ENCODE peak calls at places on chromosomes 4 and X, in eight cellular contexts. T, N, D, G, K, A, Y and Z are unnamed samples.

GRCh38 chr4:78227411-78228057 is 170.4 kb downstream of the FRAS1 start:
- DNase-seq in K (no peak), T (no peak), A (no peak), D (no peak), Y (no peak), G (no peak), N (no peak), Z (no peak)

GRCh38 chrX:98294310-98294709 is 1410.6 kb downstream of the RPA4 start:
- DNase-seq in N (no peak), Y (no peak), T (no peak), D (no peak), G (no peak), K (no peak), A (no peak), Z (no peak)

GRCh38 chr4:9764155-9764696 is 17.2 kb upstream of the DRD5 start:
- DNase-seq in D (no peak), A (no peak), G (no peak), T (no peak), K (no peak), N (no peak), Y (no peak), Z (no peak)

GRCh38 chrX:24190500-24191156 is 41.1 kb downstream of the ZFX start:
- DNase-seq in T (no peak), Y (peak), A (peak), N (peak), G (no peak), D (no peak), K (no peak), Z (no peak)

GRCh38 chr4:24646777-24647460 is 62.6 kb upstream of the DHX15 start:
- DNase-seq in G (no peak), A (no peak), K (no peak), D (no peak), T (no peak), N (no peak), Y (no peak), Z (no peak)

GRCh38 chr4:10383417-10383816 is 73.8 kb downstream of the ZNF518B start:
- DNase-seq in N (no peak), G (no peak), K (no peak), D (no peak), Y (no peak), A (no peak), T (no peak), Z (no peak)

GRCh38 chr4:169807934-169808333 is 50.2 kb upstream of the HPF1 start:
- DNase-seq in G (no peak), T (no peak), K (no peak), Y (no peak), D (no peak), A (no peak), N (no peak), Z (no peak)

GRCh38 chr4:87541956-87542709 is 13.0 kb upstream of the SPARCL1 start:
- DNase-seq in Y (no peak), N (no peak), K (no peak), A (peak), G (no peak), D (no peak), T (no peak), Z (no peak)

GRCh38 chr4:27217261-27217769 is 356.7 kb downstream of the STIM2 start:
- DNase-seq in K (no peak), N (no peak), T (no peak), D (no peak), Y (peak), A (no peak), G (no peak), Z (no peak)

GRCh38 chr4:81466841-81467671 is 4.7 kb downstream of the RASGEF1B start:
- DNase-seq in D (peak), K (peak), A (peak), G (peak), N (peak), T (peak), Y (peak), Z (no peak)

GRCh38 chr4:145840162-145840768 is 98.4 kb downstream of the ZNF827 start:
- DNase-seq in N (peak), K (peak), T (no peak), A (peak), D (no peak), Y (peak), G (peak), Z (no peak)

GRCh38 chr4:20253799-20254409 is 2.2 kb downstream of the SLIT2 start:
- DNase-seq in Y (peak), D (peak), T (peak), G (no peak), A (peak), K (no peak), N (no peak), Z (no peak)

GRCh38 chr4:145851516-145852201 is 87.0 kb downstream of the ZNF827 start:
- DNase-seq in T (no peak), N (no peak), D (no peak), A (no peak), Y (no peak), G (no peak), K (no peak), Z (no peak)

GRCh38 chrX:14897042-14897441 is 23.8 kb downstream of the MOSPD2 start:
- DNase-seq in G (no peak), Y (no peak), D (no peak), K (no peak), N (no peak), T (no peak), A (no peak), Z (no peak)

GRCh38 chr4:26566027-26566578 is 17.8 kb upstream of the TBC1D19 start:
- DNase-seq in N (no peak), A (no peak), G (no peak), Y (no peak), D (no peak), T (no peak), K (no peak), Z (no peak)

GRCh38 chr4:27007507-27007906 is 146.9 kb downstream of the STIM2 start:
- DNase-seq in T (no peak), D (no peak), Y (peak), N (no peak), A (no peak), K (no peak), G (no peak), Z (no peak)

GRCh38 chr4:113146876-113147358 is 97.5 kb downstream of the ANK2 start:
- DNase-seq in N (no peak), K (no peak), D (peak), Y (no peak), T (no peak), G (no peak), A (peak), Z (no peak)

GRCh38 chr4:107060388-107060787 is 24.3 kb upstream of the DKK2 start:
- DNase-seq in G (no peak), N (no peak), D (no peak), A (no peak), T (no peak), Y (no peak), K (no peak), Z (no peak)

GRCh38 chr4:111268769-111269414 is 646.0 kb upstream of the PITX2 start:
- DNase-seq in N (no peak), K (no peak), A (no peak), D (no peak), T (no peak), G (no peak), Y (peak), Z (no peak)

GRCh38 chrX:7515681-7516413 is 327.1 kb upstream of the VCX start:
- DNase-seq in Y (no peak), D (no peak), G (no peak), A (no peak), N (no peak), K (no peak), T (no peak), Z (no peak)

GRCh38 chr4:109879081-109879480 is 31.2 kb downstream of the LRIT3 start:
- DNase-seq in A (no peak), Y (no peak), G (no peak), D (no peak), N (no peak), K (no peak), T (no peak), Z (no peak)

GRCh38 chr4:150493846-150494245 is 88.1 kb upstream of the MAB21L2 start:
- DNase-seq in A (no peak), T (no peak), G (no peak), Y (no peak), K (no peak), N (no peak), D (no peak), Z (no peak)

GRCh38 chr4:78136109-78137081 is 79.3 kb downstream of the FRAS1 start:
- DNase-seq in A (no peak), G (no peak), Y (no peak), D (no peak), N (peak), K (no peak), T (no peak), Z (no peak)

GRCh38 chr4:186647821-186648220 is 75.8 kb downstream of the FAT1 start:
- DNase-seq in Y (no peak), G (no peak), D (no peak), A (no peak), K (no peak), N (no peak), T (no peak), Z (no peak)

GRCh38 chr4:186650401-186651180 is 73.1 kb downstream of the FAT1 start:
- DNase-seq in Y (no peak), G (no peak), K (no peak), A (no peak), T (no peak), D (no peak), N (no peak), Z (no peak)

GRCh38 chr4:186653973-186654372 is 69.7 kb downstream of the FAT1 start:
- DNase-seq in T (no peak), G (no peak), A (no peak), Y (no peak), N (no peak), D (no peak), K (peak), Z (no peak)

GRCh38 chr4:186651181-186651603 is 72.5 kb downstream of the FAT1 start:
- DNase-seq in N (no peak), D (no peak), K (no peak), G (peak), A (no peak), T (no peak), Y (no peak), Z (no peak)

GRCh38 chr4:186651624-186652023 is 72.0 kb downstream of the FAT1 start:
- DNase-seq in T (no peak), G (no peak), A (peak), N (peak), D (peak), K (no peak), Y (no peak), Z (no peak)
- TF ChIP-seq POLR2A in T (no peak), G (no peak), A (no peak), N (no peak), D (no peak), K (no peak), Y (no peak), Z (no peak)

DNA sequence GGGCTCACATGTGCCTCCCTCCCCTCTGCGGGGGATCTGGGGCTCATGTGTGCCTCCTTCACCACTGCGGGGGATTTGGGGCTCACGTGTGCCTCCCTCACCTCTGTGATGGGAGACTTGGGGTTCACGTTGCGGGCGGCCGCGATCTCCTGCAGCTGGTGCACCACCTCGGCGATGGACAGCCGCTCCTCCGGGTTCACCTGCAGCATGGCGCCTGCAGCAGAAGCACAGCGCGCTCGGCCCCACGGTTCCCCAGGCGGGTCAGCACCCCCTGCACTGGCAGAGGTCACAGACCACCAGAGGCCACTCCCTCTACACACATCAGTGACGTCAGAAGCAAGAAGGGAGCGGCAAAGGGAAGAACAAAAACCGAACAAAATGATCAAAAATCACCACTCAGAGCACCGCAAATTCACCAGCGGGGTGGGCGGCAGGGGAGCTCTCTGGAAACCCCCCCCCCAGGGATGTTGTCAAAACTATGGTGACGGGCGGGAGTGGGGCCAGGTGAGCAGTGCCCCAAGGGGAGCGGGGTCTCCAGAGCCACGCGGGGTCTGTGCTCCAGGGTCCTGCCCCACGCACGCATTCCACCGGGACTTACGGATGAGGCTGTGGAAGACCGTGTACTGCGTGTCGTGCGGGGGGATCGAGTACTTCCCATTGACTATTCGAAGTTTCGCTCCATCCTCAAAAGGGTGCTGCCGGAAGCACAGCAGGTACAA is 38.7 kb downstream of the GAK start:
- DNase-seq in T (no peak), A (no peak), K (no peak), D (no peak), Y (no peak), N (no peak), G (no peak), Z (no peak)
- TF ChIP-seq POLR2A in T (no peak), A (no peak), K (no peak), D (no peak), Y (no peak), N (no peak), G (no peak), Z (no peak)

DNA sequence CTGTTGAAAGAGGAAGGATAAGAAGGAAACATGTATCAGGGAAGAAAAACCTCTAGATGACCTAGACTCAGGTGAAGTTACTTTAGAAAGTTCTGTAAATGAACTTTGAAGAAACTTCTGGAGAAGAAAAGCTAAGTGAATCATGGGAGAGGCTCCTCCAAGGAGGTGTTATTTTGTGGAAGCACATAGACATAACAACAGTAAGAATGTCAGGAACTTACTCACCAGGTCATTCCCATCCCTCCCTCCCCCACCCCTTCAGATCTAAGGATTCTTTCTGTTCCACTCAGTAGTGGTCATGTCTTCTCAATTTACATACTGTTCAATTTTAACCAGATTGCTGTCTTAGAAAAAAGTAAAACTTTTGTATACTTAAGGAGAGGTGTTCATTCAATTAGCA is 310.5 kb upstream of the DDX53 start:
- DNase-seq in A (no peak), N (no peak), D (no peak), K (no peak), Y (peak), G (no peak), T (no peak), Z (no peak)
- TF ChIP-seq POLR2A in A (no peak), N (no peak), D (no peak), K (no peak), Y (no peak), G (no peak), T (no peak), Z (no peak)

DNA sequence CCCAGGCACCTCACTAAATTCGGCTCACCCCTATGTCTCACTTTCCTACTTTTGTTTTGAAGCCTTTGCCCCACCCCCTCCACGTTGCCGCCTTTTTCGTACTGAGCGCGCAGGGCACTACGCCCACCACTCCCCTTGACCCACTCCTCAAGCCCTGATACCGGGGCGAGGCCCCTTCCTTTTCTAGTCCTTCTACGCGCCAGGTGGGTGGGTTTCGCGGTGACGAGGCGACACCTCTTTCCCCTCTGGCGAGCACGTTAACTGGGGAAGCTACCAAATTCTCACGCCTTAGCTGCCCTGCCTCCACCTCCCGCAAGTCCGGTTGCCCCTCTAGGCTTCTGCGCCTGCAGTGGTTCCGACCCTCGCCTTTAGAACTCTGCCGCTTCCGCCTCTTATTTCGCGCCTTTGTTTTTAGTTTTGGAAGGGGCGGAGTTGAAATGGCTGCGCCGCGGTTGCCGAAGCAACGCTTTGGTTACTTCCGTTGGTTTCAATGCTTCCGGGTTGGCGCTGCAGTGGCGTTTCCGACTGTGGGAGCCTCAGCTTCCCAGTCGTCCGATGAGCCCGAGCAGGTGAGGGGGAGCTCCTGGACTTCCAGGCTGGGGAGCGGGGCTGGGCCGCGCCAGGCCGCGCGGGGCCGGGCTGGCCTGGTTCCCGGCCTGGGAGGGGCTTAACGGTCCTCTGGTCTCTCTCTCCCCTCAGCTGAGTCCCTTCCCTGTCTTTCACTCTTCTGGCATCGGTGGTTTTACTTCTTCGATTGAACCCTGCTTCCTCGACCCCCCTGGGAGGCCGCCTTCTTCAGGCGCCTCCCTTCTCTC is at the start of gene SLC25A14:
- DNase-seq in K (peak), G (peak), A (peak), Y (peak), N (peak), T (peak), D (peak), Z (peak)
- TF ChIP-seq POLR2A in K (peak), G (peak), A (peak), Y (no peak), N (peak), T (no peak), D (peak), Z (peak)

GRCh38 chr4:184416913-184417734 is 57.2 kb downstream of the IRF2 start:
- DNase-seq in D (no peak), K (peak), N (no peak), A (no peak), T (no peak), Y (peak), G (peak), Z (peak)

GRCh38 chr4:184420402-184420801 is 53.9 kb downstream of the IRF2 start:
- DNase-seq in D (no peak), K (no peak), N (no peak), G (no peak), Y (no peak), T (no peak), A (no peak), Z (no peak)

GRCh38 chr4:184419976-184420375 is 54.4 kb downstream of the IRF2 start:
- DNase-seq in N (no peak), G (no peak), Y (no peak), T (no peak), K (no peak), A (no peak), D (no peak), Z (no peak)

GRCh38 chr4:184415071-184415470 is 59.3 kb downstream of the IRF2 start:
- DNase-seq in K (no peak), Y (no peak), T (no peak), N (no peak), D (no peak), A (no peak), G (no peak), Z (no peak)

DNA sequence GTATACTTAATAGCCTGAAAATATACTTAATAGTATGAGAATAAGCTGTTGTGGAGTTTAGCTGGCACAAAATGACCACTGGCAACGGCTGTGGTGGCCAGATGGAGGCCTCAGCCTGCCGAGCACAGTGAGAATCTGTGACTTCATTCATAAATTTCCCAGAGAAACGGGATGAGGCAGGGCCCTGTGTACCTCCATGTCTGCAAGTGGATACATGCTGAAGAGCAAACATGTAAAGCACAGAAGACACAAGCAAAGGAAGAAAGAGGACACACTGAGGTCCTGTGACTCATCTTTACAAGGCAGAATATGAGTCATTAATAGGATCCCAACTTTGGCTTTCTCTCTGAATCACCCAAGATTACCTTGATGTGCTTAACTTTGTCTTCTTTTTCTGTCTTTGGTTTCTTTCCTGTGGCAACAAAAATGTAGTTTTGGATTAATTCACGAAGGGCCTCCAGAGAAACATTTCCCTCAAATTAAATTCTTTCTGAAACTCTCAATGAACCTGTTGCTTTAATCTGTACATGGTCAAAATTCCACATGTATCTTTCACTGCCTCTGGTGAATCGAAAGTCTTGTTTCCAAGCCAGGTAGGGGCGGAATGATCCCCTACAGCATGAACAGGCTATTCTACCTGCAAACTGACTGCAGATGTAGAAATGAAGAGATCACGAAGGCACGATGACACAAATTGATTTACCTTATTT is 56.4 kb downstream of the IRF2 start:
- DNase-seq in D (no peak), K (peak), A (no peak), N (peak), Y (peak), G (peak), T (no peak), Z (peak)
- TF ChIP-seq POLR2A in D (no peak), K (no peak), A (no peak), N (no peak), Y (no peak), G (no peak), T (no peak), Z (no peak)

GRCh38 chr4:36243355-36244256 is 708 bp downstream of the ARAP2 start:
- DNase-seq in G (no peak), N (peak), D (peak), T (peak), K (peak), Y (peak), A (peak), Z (peak)
- TF ChIP-seq POLR2A in G (no peak), N (no peak), D (no peak), T (no peak), K (no peak), Y (no peak), A (no peak), Z (no peak)